ENCODE peak calls at places on chromosomes 3 and 15, in eight cellular contexts. M is endodermal cell, J is suprapubic skin, E is mammary epithelial cell, K is progenitor cell of endocrine pancreas, R is cardiac muscle cell, T is gastrocnemius medialis, V is stomach. G is an unnamed sample.

GRCh38 chr15:28919201-28919627 is 33.4 kb downstream of the APBA2 start:
- DNase-seq in M (peak), J (peak), E (no peak), K (no peak), R (no peak), T (no peak), V (no peak), G (no peak)

GRCh38 chr3:63364909-63365308 is 86.8 kb downstream of the SYNPR start:
- DNase-seq in M (peak), J (no peak), E (no peak), K (no peak), R (peak), T (no peak), V (no peak), G (peak)

GRCh38 chr3:142209655-142210054 is 15.7 kb downstream of the GK5 start:
- DNase-seq in M (no peak), J (no peak), E (peak), K (no peak), R (no peak), T (no peak), V (no peak), G (no peak)

GRCh38 chr15:56802164-56802563 is 68.9 kb upstream of the ZNF280D start:
- DNase-seq in M (no peak), J (no peak), E (no peak), K (no peak), R (no peak), T (no peak), V (no peak), G (no peak)

GRCh38 chr3:112012205-112012604 is 13.5 kb downstream of the TAGLN3 start:
- DNase-seq in M (no peak), J (no peak), E (no peak), K (no peak), R (no peak), T (no peak), V (no peak), G (no peak)

GRCh38 chr3:52507359-52507758 is 12.2 kb downstream of the STAB1 start:
- DNase-seq in M (peak), J (no peak), E (peak), K (no peak), R (no peak), T (no peak), V (no peak), G (no peak)

GRCh38 chr15:57892181-57892580 is 173.3 kb downstream of the ALDH1A2 start:
- DNase-seq in M (no peak), J (no peak), E (peak), K (no peak), R (no peak), T (no peak), V (no peak), G (no peak)

GRCh38 chr3:101266566-101266965 is 53.8 kb downstream of the IMPG2 start:
- DNase-seq in M (peak), J (no peak), E (no peak), K (no peak), R (no peak), T (no peak), V (no peak), G (no peak)

GRCh38 chr3:133756716-133757694 is 10.8 kb downstream of the TF start:
- DNase-seq in M (no peak), J (no peak), E (peak), K (no peak), R (no peak), T (no peak), V (no peak), G (no peak)

GRCh38 chr3:45642731-45643152 is 46.5 kb upstream of the SACM1L start:
- DNase-seq in M (no peak), J (no peak), E (peak), K (no peak), R (peak), T (no peak), V (no peak), G (no peak)

GRCh38 chr15:78237146-78237545 is 2.8 kb upstream of the ACSBG1 start:
- DNase-seq in M (no peak), J (no peak), E (no peak), K (no peak), R (no peak), T (no peak), V (no peak), G (no peak)

GRCh38 chr3:11513817-11514135 is 129.9 kb downstream of the VGLL4 start:
- DNase-seq in M (no peak), J (no peak), E (no peak), K (no peak), R (no peak), T (no peak), V (no peak), G (no peak)

GRCh38 chr3:42013652-42014442 is 51.9 kb upstream of the ULK4 start:
- DNase-seq in M (peak), J (peak), E (no peak), K (peak), R (peak), T (peak), V (peak), G (no peak)

GRCh38 chr3:8629151-8630021 is 15.2 kb downstream of the SSUH2 start:
- DNase-seq in M (no peak), J (peak), E (peak), K (no peak), R (no peak), T (peak), V (peak), G (no peak)

GRCh38 chr15:88083828-88084760 is 172.4 kb downstream of the NTRK3 start:
- DNase-seq in M (no peak), J (no peak), E (no peak), K (no peak), R (no peak), T (no peak), V (no peak), G (no peak)

GRCh38 chr15:96346409-96346808 is 15.9 kb downstream of the NR2F2 start:
- DNase-seq in M (no peak), J (no peak), E (no peak), K (no peak), R (no peak), T (no peak), V (no peak), G (no peak)

GRCh38 chr3:146380052-146380451 is 89.3 kb downstream of the PLSCR2 start:
- DNase-seq in M (no peak), J (no peak), E (no peak), K (no peak), R (no peak), T (no peak), V (no peak), G (no peak)

DNA sequence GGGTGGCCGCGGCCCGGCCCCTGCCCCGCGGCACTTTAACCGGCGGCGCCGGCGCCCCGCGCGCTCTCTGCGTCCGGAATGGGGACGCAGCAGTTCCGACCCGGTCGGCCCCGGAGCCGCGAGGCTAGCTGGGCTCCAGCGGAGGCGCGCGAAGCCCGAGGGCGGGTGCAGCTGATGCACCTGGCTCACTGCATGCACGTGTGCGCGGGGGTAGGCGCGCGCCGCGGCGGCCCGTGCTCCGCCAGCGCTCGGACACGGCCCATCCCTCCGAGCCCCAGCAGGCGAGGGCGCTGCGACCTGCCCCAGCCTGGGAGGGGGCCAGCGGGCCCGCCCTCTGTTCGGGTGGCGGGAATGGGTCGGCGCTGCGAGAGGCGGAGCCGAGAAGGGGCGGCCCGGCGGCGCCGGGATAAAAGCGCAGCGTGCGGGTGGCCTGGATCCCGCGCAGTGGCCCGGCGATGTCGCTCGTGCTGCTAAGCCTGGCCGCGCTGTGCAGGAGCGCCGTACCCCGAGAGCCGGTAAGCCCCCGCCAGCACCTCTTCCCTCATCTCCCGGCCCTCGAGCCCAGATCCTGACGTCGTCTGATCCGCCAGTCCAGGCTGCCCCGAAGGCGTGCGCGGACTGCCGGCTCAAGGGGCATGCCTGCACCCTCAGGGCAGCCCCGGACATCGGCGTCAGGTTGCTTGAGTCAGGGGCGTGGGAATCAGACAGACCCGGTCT is at the start of the genes CHDH and IL17RB:
- DNase-seq in M (peak), J (no peak), E (peak), K (peak), R (peak), T (peak), V (peak), G (peak)
- TF ChIP-seq CTCF in M (no peak), J (no peak), E (no peak), K (no peak), R (no peak), T (no peak), V (no peak), G (no peak)

GRCh38 chr3:99684678-99685077 is 46.3 kb downstream of the COL8A1 start:
- DNase-seq in M (no peak), J (no peak), E (no peak), K (no peak), R (no peak), T (no peak), V (no peak), G (no peak)

GRCh38 chr3:99683465-99683864 is 45.1 kb downstream of the COL8A1 start:
- DNase-seq in M (no peak), J (no peak), E (no peak), K (no peak), R (no peak), T (no peak), V (no peak), G (no peak)

GRCh38 chr3:99683876-99684275 is 45.5 kb downstream of the COL8A1 start:
- DNase-seq in M (no peak), J (no peak), E (no peak), K (no peak), R (no peak), T (no peak), V (no peak), G (no peak)

GRCh38 chr3:99686469-99686868 is 48.1 kb downstream of the COL8A1 start:
- DNase-seq in M (no peak), J (no peak), E (no peak), K (no peak), R (no peak), T (no peak), V (no peak), G (no peak)

DNA sequence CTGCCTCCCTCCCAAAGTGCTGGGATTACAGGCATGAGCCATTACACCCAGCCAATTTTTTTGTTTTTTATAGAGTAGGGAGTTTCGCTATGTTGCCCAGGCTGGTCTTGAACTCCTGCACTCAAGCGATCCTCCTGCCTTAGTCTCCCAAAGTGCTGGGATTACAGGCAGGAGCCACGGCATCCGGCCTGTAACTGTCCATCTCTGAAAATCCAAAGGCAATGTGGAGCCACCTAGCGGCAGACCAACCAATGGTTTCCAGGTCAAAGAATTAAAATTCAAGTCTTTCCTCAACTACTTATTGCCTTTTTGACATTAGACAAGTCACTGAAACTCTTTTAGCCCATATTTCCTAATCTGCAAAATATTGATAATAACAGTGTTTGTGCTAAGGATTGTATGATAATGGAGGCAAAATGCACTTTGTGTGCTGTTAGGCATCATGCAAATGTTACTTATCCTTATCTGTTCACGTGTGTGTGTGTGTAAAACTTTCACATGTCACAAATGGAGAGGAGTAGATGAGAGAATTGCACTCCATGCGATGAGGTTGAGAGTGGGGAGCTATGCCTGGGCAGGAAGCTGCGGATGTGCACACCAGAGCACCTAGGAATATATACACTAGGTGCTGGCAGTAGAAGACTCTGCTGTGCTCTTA is 48.7 kb downstream of the COL8A1 start:
- DNase-seq in M (peak), J (no peak), E (peak), K (peak), R (peak), T (peak), V (peak), G (peak)
- TF ChIP-seq CTCF in M (peak), J (peak), E (peak), K (peak), R (peak), T (peak), V (peak), G (peak)

GRCh38 chr3:29759021-29759359 is 478.1 kb downstream of the RBMS3 start:
- DNase-seq in M (no peak), J (no peak), E (no peak), K (no peak), R (no peak), T (no peak), V (no peak), G (no peak)

GRCh38 chr3:29764059-29764458 is 483.2 kb downstream of the RBMS3 start:
- DNase-seq in M (no peak), J (no peak), E (no peak), K (no peak), R (no peak), T (no peak), V (no peak), G (no peak)

GRCh38 chr3:29763115-29763514 is 482.2 kb downstream of the RBMS3 start:
- DNase-seq in M (no peak), J (no peak), E (no peak), K (no peak), R (no peak), T (no peak), V (no peak), G (no peak)

GRCh38 chr3:29759443-29760033 is 478.7 kb downstream of the RBMS3 start:
- DNase-seq in M (no peak), J (no peak), E (peak), K (no peak), R (no peak), T (peak), V (no peak), G (no peak)

GRCh38 chr3:29764603-29765254 is 483.9 kb downstream of the RBMS3 start:
- DNase-seq in M (no peak), J (no peak), E (peak), K (no peak), R (no peak), T (no peak), V (no peak), G (no peak)
- TF ChIP-seq CTCF in M (no peak), J (peak), E (peak), K (no peak), R (peak), T (peak), V (peak), G (no peak)

GRCh38 chr3:150408232-150409124 is at the start of gene TSC22D2:
- DNase-seq in M (peak), J (peak), E (peak), K (peak), R (peak), T (peak), V (peak), G (peak)
- TF ChIP-seq CTCF in M (peak), J (peak), E (peak), K (peak), R (no peak), T (no peak), V (no peak), G (no peak)

DNA sequence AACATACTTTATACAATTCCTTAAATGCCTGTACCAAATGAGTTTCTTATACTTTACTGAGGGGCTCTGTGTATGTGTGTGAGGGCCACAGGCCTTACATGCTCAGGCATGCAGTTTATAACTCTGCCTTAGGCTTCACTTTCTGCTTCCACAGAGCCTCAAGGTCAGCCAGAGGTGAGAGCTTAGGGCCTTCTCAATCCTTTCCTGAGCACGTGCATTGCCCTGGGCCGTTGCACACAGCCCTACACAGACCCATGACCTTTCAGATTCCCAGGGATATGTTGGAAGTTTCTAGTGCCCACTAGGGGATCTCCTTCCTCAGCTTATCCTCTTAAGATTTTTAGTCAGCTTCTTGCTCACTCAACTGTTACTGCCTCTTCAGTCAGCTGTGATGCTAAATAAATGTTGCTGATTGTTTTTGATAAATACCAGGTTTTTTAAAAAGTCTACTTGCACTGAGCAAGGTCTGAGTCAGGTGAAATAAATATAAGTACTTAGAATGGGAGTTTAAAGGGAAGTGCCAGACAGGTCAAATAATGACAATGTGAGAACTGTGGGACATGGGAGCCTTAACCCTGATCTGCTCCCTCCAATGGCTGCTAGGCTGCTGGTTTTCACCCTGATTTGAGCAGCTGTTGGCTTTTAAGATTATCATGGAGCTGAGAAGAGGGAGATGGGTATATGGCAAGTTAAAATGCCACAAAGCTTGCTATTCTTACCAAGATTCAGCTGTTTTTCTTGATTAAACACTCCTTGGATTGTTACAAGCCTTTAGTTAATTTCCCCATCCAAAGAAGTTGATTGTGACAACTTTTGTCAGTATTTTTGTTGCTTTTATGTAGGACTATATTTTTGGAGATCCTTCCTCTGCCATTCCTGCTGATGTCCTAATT is 169.5 kb downstream of the PLD1 start:
- DNase-seq in M (peak), J (no peak), E (peak), K (no peak), R (peak), T (no peak), V (no peak), G (no peak)
- TF ChIP-seq CTCF in M (peak), J (no peak), E (peak), K (no peak), R (peak), T (no peak), V (no peak), G (no peak)

DNA sequence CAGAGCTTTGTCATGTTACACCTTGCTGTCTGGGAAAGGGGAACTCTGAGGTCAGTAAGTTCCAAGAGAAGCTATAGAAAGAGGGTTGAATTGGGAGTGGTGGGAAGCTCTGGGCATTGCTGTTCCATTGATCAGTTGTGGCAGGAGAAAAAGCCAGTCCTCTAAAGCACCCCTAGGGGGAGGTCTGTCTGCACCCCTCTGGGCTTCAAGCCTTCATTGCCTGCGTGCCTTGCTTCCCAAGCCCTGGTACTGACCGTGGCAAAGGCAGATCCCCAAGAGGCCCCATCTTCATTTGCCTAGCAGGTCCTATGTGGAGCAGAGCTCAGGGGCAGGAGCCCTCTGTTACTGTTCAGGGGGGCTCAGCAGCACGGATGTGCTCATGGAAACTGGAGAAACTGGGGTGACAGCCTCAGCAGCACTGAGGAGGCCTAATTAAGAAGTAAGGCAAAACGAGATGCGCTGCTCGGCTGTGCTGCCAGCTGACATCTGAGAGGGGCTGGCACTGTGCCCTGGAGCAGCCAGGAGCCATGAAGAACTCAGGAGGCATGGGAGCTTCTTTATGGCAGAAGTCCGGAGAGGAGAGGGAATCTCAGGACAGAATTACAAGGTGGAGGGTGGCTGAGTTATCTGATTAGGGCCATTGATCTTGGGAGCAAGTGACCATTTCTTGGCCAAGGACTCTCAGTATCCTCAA is 270.9 kb downstream of the RPLP1 start:
- DNase-seq in M (peak), J (no peak), E (no peak), K (no peak), R (peak), T (peak), V (no peak), G (no peak)
- TF ChIP-seq CTCF in M (peak), J (no peak), E (no peak), K (peak), R (peak), T (no peak), V (no peak), G (no peak)

GRCh38 chr3:39384665-39385000 is 1.5 kb downstream of the SLC25A38 start:
- DNase-seq in M (no peak), J (no peak), E (no peak), K (no peak), R (no peak), T (no peak), V (no peak), G (no peak)

GRCh38 chr3:39386331-39386730 is 3.2 kb downstream of the SLC25A38 start:
- DNase-seq in M (no peak), J (no peak), E (no peak), K (no peak), R (no peak), T (no peak), V (no peak), G (no peak)

GRCh38 chr3:39385456-39386098 is 2.4 kb downstream of the SLC25A38 start:
- DNase-seq in M (peak), J (no peak), E (no peak), K (no peak), R (no peak), T (no peak), V (no peak), G (no peak)

GRCh38 chr3:39383190-39383912 is at the start of gene SLC25A38:
- DNase-seq in M (peak), J (peak), E (peak), K (peak), R (peak), T (peak), V (peak), G (peak)

DNA sequence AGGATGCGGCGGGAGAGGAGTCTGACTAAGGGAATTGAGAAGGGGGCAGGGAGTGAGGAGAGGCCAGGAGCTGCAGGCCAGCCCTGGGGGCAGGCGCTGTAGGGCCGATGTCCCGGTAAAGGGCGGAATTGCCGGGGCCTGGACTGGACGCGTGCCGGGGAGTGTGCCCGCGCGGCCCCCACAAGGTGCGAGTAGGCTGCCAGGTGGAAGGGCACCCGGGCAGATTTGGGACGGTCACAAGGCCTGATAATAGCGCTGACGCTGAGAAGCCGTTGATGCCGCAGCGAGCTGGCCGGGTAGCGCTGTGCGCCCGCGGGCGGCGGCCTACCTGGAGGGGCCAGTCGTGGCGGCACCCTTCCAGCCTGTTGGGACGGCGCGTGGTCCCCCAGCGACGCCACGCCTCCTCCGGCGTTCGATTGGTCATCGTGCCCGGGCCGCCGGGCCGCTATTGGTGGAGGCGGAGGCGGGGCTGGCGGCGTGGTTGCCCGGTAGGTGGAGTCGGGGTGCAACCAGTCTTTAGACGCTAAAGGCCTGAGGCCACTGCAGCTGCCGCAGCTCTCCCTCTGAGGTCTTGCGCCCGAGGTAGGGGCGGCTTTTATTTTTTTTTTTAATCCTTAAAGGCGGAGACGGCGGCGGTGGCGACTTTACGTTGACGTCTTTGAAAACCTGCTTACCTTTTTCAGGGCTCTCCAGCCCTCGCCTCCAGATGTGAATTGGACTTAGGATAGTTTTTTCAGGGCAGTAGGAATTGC is 919 bp downstream of the SLC25A38 start:
- DNase-seq in M (peak), J (peak), E (peak), K (peak), R (peak), T (peak), V (peak), G (peak)
- TF ChIP-seq CTCF in M (peak), J (peak), E (peak), K (no peak), R (no peak), T (peak), V (peak), G (no peak)